ENCODE peak calls at places on chromosome 19, in seven cellular contexts. T is IMR-90; R is GM13977; O is CD8-positive, alpha-beta T cell; G is CD4-positive, alpha-beta T cell; N is type B pancreatic cell; E is tibial artery. K is an unnamed sample.

GRCh38 chr19:35767288-35768081 is 7.9 kb upstream of the ARHGAP33 start:
- DNase-seq in T (no peak), R (peak; percentile 26), O (no peak), G (no peak), N (peak; percentile 56), E (no peak), K (peak; percentile 44)

GRCh38 chr19:42657551-42657950 is 62.8 kb upstream of the CEACAM8 start:
- DNase-seq in T (peak; percentile 39), R (no peak), O (no peak), G (no peak), N (no peak), E (no peak), K (no peak)

GRCh38 chr19:45468159-45468651 is 409 bp downstream of the FOSB start:
- DNase-seq in T (no peak), R (no peak), O (peak; percentile 66), G (no peak), N (no peak), E (no peak), K (no peak)

GRCh38 chr19:3275068-3275582 is 50.7 kb downstream of the CELF5 start:
- DNase-seq in T (no peak), R (peak; percentile 81), O (no peak), G (no peak), N (no peak), E (no peak), K (peak; percentile 84)

GRCh38 chr19:57210381-57210780 is 19.1 kb downstream of the ZNF264 start:
- DNase-seq in T (no peak), R (no peak), O (no peak), G (no peak), N (no peak), E (no peak), K (no peak)

GRCh38 chr19:28694812-28695211 is 518.1 kb downstream of the UQCRFS1 start:
- DNase-seq in T (no peak), R (no peak), O (no peak), G (no peak), N (no peak), E (no peak), K (no peak)

GRCh38 chr19:5536337-5536894 is 31.3 kb downstream of the TINCR start:
- DNase-seq in T (peak; percentile 33), R (no peak), O (no peak), G (no peak), N (peak; percentile 78), E (no peak), K (no peak)

GRCh38 chr19:35006342-35006998 is 6.3 kb downstream of the GRAMD1A start:
- DNase-seq in T (peak; percentile 77), R (no peak), O (no peak), G (no peak), N (no peak), E (no peak), K (no peak)

GRCh38 chr19:17229890-17230289 is 3.9 kb downstream of the OCEL1 start:
- DNase-seq in T (no peak), R (no peak), O (no peak), G (no peak), N (no peak), E (no peak), K (no peak)

GRCh38 chr19:33740811-33741396 is 55.8 kb upstream of the KCTD15 start:
- DNase-seq in T (peak; percentile 38), R (no peak), O (no peak), G (peak; percentile 10), N (no peak), E (no peak), K (no peak)

GRCh38 chr19:37982655-37983054 is 75.6 kb downstream of the SIPA1L3 start:
- DNase-seq in T (no peak), R (no peak), O (no peak), G (no peak), N (no peak), E (no peak), K (no peak)

GRCh38 chr19:14440049-14440448 is 6.9 kb downstream of the PKN1 start:
- DNase-seq in T (no peak), R (peak; percentile 87), O (peak; percentile 90), G (peak; percentile 72), N (no peak), E (peak; percentile 80), K (peak; percentile 90)

GRCh38 chr19:13060233-13060963 is 42.3 kb downstream of the LYL1 start:
- DNase-seq in T (no peak), R (no peak), O (no peak), G (no peak), N (no peak), E (no peak), K (no peak)

GRCh38 chr19:28873301-28873700 is 339.6 kb downstream of the UQCRFS1 start:
- DNase-seq in T (no peak), R (no peak), O (no peak), G (no peak), N (no peak), E (no peak), K (no peak)

GRCh38 chr19:4278926-4279529 is at the start of gene SHD:
- DNase-seq in T (no peak), R (no peak), O (no peak), G (no peak), N (no peak), E (no peak), K (no peak)

GRCh38 chr19:15241259-15241658 is 9.0 kb upstream of the EPHX3 start:
- DNase-seq in T (peak; percentile 32), R (no peak), O (no peak), G (no peak), N (no peak), E (no peak), K (no peak)

GRCh38 chr19:6654347-6655310 is 15.3 kb downstream of the TNFSF14 start:
- DNase-seq in T (no peak), R (peak; percentile 61), O (peak; percentile 65), G (no peak), N (no peak), E (no peak), K (peak; percentile 66)

GRCh38 chr19:35845215-35846037 is 6.9 kb downstream of the NPHS1 start:
- DNase-seq in T (no peak), R (no peak), O (no peak), G (no peak), N (no peak), E (no peak), K (no peak)

DNA sequence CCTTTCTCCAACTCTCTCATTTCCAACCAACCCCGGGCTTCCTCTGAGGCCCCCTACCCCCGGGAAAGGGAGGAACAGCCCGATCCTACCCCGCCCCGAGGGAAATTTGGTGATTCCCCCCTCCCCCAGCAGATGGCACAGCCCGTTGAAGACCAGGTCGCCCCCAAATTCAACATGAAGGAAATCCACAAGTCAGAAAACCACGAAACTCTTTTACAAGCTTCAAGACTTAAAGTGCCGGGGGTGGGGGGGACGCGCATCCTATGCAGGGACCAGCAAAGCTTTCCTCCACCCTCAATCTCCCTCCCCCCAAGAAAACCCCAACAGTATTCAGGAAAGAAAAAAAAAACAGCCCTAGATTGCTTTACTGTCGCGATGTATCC is 1.8 kb downstream of the TCF3 start:
- DNase-seq in T (peak; percentile 7), R (no peak), O (no peak), G (peak; percentile 11), N (no peak), E (peak; percentile 23), K (no peak)
- TF ChIP-seq CTCF in T (peak; percentile 10), R (no peak), O (no peak), G (no peak), N (no peak), E (no peak), K (no peak)

DNA sequence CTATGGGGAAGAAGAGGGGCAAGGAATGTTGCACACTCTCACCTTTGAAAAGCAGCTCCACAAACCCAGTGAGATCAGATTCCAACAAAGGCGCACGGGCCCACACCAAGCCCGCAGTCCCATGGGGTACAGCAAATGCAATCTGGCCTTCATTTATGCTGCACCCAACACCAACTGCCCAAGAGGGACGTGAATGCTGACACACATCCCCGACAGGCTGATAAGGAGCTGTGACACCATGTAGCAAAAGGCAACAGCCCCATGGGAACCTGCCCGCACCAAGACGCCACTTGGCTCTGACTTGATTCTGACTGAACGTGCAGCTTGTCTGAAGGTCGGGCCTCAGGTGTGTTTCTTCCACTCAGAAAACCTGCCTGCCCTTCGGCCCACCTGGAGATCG is 17.3 kb downstream of the REXO1 start:
- DNase-seq in T (no peak), R (no peak), O (no peak), G (no peak), N (no peak), E (no peak), K (no peak)
- TF ChIP-seq CTCF in T (no peak), R (no peak), O (no peak), G (no peak), N (no peak), E (no peak), K (no peak)

GRCh38 chr19:7933828-7934725 is 8.1 kb upstream of the CTXN1 start:
- DNase-seq in T (no peak), R (no peak), O (no peak), G (no peak), N (no peak), E (no peak), K (no peak)
- TF ChIP-seq CTCF in T (no peak), R (no peak), O (no peak), G (no peak), N (peak; percentile 7), E (no peak), K (no peak)

DNA sequence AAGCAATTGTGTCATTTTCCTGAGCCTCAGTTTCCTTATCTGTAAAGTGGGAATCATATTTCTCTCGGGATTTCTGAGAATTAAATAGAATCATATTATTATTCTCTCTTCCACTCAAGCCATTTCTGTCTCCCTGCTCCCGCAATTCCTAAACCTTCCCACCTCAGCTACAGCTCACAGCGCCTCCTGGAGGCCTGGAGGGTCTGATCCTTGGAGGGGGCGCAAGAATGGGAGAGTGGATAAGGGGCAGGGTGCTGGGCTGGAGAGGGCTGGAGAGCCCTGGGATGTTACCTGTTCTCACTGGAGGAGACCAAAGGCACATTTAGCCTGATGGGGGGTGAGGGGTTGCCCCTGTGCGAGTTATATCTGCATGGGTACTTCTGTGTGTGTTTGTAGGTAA is 31.1 kb upstream of the CYP2S1 start:
- DNase-seq in T (no peak), R (no peak), O (no peak), G (no peak), N (no peak), E (no peak), K (no peak)
- TF ChIP-seq CTCF in T (no peak), R (peak; percentile 27), O (no peak), G (no peak), N (peak; percentile 36), E (no peak), K (no peak)

K was measured in GM13976.